ENCODE peak calls at places on chromosomes 12 and 14, in six cellular contexts. Y is hepatocyte, H is stomach, J is IMR-90, Z is fibroblast of mammary gland, S is left ventricle myocardium inferior. Q is an unnamed sample.

GRCh38 chr12:104448031-104448430 is 8.7 kb upstream of the CHST11 start:
- DNase-seq in Y (no peak), H (no peak), J (no peak), Z (no peak), S (no peak), Q (no peak)

GRCh38 chr12:120981407-120981921 is 3.1 kb downstream of the HNF1A start:
- DNase-seq in Y (peak; percentile 58), H (no peak), J (no peak), Z (no peak), S (no peak), Q (no peak)

GRCh38 chr12:66716522-66716921 is 37.6 kb upstream of the GRIP1 start:
- DNase-seq in Y (no peak), H (no peak), J (no peak), Z (no peak), S (no peak), Q (no peak)

GRCh38 chr12:126337556-126337955 is 1272.3 kb downstream of the AACS start:
- DNase-seq in Y (no peak), H (no peak), J (no peak), Z (peak; percentile 10), S (no peak), Q (no peak)

GRCh38 chr14:103512701-103513611 is 9.7 kb downstream of the CKB start:
- DNase-seq in Y (peak; percentile 13), H (peak; percentile 70), J (peak; percentile 80), Z (peak; percentile 80), S (peak; percentile 49), Q (peak; percentile 86)

GRCh38 chr12:111311011-111311410 is 57.9 kb downstream of the PHETA1 start:
- DNase-seq in Y (no peak), H (no peak), J (no peak), Z (no peak), S (no peak), Q (no peak)

GRCh38 chr14:94689985-94690400 is 77.8 kb downstream of the SERPINA3 start:
- DNase-seq in Y (no peak), H (no peak), J (no peak), Z (no peak), S (no peak), Q (no peak)

GRCh38 chr12:76637807-76638206 is 78.2 kb upstream of the OSBPL8 start:
- DNase-seq in Y (no peak), H (no peak), J (peak; percentile 76), Z (peak; percentile 67), S (no peak), Q (peak; percentile 73)

GRCh38 chr14:98935921-98936320 is 336.1 kb downstream of the BCL11B start:
- DNase-seq in Y (no peak), H (no peak), J (no peak), Z (no peak), S (no peak), Q (no peak)

GRCh38 chr12:52213541-52214420 is 19.3 kb upstream of the KRT7 start:
- DNase-seq in Y (peak; percentile 89), H (peak; percentile 84), J (peak; percentile 78), Z (peak; percentile 71), S (peak; percentile 70), Q (peak; percentile 75)

GRCh38 chr12:7103837-7104236 is 5.2 kb downstream of the C1RL start:
- DNase-seq in Y (no peak), H (no peak), J (no peak), Z (no peak), S (no peak), Q (no peak)

GRCh38 chr14:69543341-69544249 is 31.1 kb downstream of the CCDC177 start:
- DNase-seq in Y (peak; percentile 66), H (peak; percentile 46), J (peak; percentile 93), Z (peak; percentile 98), S (no peak), Q (peak; percentile 91)

GRCh38 chr14:99006271-99006670 is 265.7 kb downstream of the BCL11B start:
- DNase-seq in Y (no peak), H (no peak), J (no peak), Z (no peak), S (no peak), Q (no peak)

GRCh38 chr14:73491256-73491976 is 683 bp downstream of the RIOX1 start:
- DNase-seq in Y (peak; percentile 73), H (peak; percentile 71), J (peak; percentile 64), Z (peak; percentile 57), S (peak; percentile 55), Q (peak; percentile 59)

GRCh38 chr12:22256076-22256475 is 78.4 kb downstream of the ST8SIA1 start:
- DNase-seq in Y (peak; percentile 35), H (no peak), J (peak; percentile 28), Z (no peak), S (no peak), Q (no peak)

GRCh38 chr12:53056296-53056695 is 6.4 kb downstream of the TNS2 start:
- DNase-seq in Y (no peak), H (no peak), J (no peak), Z (no peak), S (no peak), Q (peak; percentile 31)

GRCh38 chr12:42284876-42285275 is 41.0 kb downstream of the ZCRB1 start:
- DNase-seq in Y (no peak), H (no peak), J (peak; percentile 34), Z (no peak), S (no peak), Q (no peak)

GRCh38 chr12:118541945-118542344 is 165.6 kb downstream of the SUDS3 start:
- DNase-seq in Y (no peak), H (no peak), J (no peak), Z (no peak), S (no peak), Q (no peak)

GRCh38 chr12:85076688-85077430 is 40.7 kb downstream of the LRRIQ1 start:
- DNase-seq in Y (peak; percentile 81), H (no peak), J (peak; percentile 92), Z (peak; percentile 81), S (no peak), Q (peak; percentile 88)

GRCh38 chr14:58942516-58942915 is 246.0 kb upstream of the DAAM1 start:
- DNase-seq in Y (peak; percentile 24), H (no peak), J (peak; percentile 31), Z (peak; percentile 8), S (no peak), Q (no peak)

GRCh38 chr12:107917912-107918800 is 143.7 kb downstream of the ASCL4 start:
- DNase-seq in Y (peak; percentile 74), H (no peak), J (peak; percentile 5), Z (peak; percentile 24), S (no peak), Q (peak; percentile 36)

GRCh38 chr12:107914460-107914977 is 140.0 kb downstream of the ASCL4 start:
- DNase-seq in Y (no peak), H (no peak), J (no peak), Z (no peak), S (no peak), Q (no peak)

GRCh38 chr12:107906719-107907118 is 132.2 kb downstream of the ASCL4 start:
- DNase-seq in Y (no peak), H (no peak), J (no peak), Z (no peak), S (no peak), Q (no peak)

GRCh38 chr12:107912421-107913004 is 138.0 kb downstream of the ASCL4 start:
- DNase-seq in Y (peak; percentile 34), H (peak; percentile 40), J (no peak), Z (peak; percentile 25), S (peak; percentile 22), Q (no peak)
- TF ChIP-seq CTCF in Y (peak; percentile 51), H (no peak), J (peak; percentile 23), Z (peak; percentile 45), S (peak; percentile 51), Q (peak; percentile 41)

DNA sequence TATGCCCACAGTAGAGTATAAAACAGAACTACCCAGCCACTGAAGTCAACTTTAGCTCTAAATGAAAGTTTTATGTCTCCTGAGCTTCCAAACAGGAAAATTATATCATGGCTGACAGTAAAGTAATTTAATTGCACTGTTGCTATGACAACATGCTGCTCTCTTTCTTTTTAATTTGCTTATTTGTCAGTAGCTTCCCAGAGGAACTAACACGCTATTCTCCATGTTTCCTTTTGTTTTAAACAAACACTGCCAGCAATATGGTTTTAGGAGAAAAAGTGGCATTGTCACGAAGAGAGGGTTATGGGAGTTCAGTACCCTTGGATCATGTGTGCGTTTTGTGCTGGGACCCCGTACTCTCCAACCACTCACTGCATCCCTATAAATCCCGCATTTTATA is 1.9 kb downstream of the FOXN3 start:
- DNase-seq in Y (no peak), H (no peak), J (no peak), Z (no peak), S (no peak), Q (no peak)
- H3K4me3 ChIP-seq in Y (peak overlapping the region; percentile 81), H (peak overlapping the region; percentile 92), J (peak overlapping the region; percentile 62), Z (peak overlapping the region; percentile 79), S (peak overlapping the region; percentile 93), Q (peak overlapping the region; percentile 87)

DNA sequence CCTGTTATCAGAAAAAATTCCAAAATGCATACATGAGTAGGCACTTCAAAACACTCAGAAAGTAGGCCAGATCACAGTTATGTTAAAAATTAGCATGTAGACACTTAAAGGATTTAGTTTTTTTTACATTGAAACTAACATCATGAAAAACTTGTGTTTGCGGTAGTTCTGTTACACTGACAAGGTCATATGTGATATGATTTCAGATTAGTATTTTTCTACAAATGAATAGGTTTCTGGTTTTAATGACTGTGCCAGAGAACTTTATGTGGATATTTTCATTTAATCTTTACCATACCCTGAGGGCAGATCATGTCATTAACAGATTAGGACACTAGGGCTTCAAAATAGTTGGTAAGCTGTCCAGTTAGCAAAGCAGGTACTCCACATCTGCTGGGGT is 20.7 kb downstream of the YARS2 start:
- DNase-seq in Y (no peak), H (no peak), J (no peak), Z (no peak), S (no peak), Q (no peak)
- TF ChIP-seq CTCF in Y (no peak), H (no peak), J (no peak), Z (no peak), S (no peak), Q (no peak)

DNA sequence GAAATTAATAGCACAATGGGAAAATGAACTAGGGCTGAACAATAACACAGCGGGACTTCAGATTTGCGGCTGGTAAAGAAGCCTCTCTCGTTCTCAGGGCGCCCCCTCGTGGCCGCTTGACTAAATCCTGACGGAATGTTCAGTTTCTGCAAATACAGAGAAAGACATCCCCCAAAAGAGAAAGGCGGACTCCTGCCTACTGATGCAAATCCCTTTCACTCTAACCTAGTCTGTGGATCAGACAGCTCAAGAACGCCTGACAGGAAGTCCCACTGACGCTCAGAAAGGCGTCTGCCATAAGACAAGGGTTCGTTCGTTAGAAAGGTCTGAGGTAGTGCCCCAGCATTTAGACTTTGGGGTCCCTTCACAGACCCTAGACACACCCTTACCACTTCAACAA is 2.5 kb downstream of the NUAK1 start:
- DNase-seq in Y (peak; percentile 94), H (peak; percentile 90), J (peak; percentile 83), Z (peak; percentile 72), S (peak; percentile 91), Q (peak; percentile 68)
- H3K4me3 ChIP-seq in Y (no peak overlapping the region), H (peak overlapping the region; percentile 72), J (peak overlapping the region; percentile 15), Z (no peak overlapping the region), S (peak overlapping the region; percentile 95), Q (peak overlapping the region; percentile 82)

DNA sequence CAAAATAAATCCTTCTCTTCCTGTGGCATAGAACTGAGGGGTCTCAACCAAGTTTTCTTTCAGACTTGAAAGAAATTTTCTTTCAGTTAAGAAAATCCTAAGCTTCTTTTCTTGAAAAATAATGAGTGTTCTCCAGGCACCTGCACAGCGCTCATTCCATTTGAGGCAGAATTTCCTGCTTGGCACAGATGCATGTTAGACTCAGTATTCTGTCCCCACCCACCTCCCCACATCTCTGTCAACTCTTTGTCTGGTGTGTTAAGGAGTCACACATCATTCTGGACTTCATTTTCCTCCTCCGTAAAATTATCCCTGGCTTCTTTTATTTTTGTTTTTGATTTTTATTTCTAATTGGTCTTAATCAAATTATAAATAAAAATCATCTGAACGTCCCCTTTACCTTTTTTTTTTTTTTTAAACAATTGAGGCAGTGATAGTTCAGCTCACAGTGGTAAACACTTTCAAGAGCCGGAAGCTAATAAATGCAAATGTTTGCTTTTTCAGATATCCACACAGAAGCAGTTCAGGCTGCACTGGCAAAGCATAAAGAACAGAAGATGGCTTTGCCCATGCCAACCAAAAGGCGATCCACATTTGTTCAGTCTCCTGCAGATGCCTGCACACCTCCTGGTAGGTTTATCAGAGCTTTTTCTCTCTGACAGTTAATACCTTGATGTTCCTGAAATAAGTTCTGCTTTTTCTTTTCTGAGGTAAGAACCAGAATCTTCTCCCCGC is 104.0 kb upstream of the ATF1 start:
- DNase-seq in Y (no peak), H (no peak), J (no peak), Z (no peak), S (no peak), Q (no peak)
- TF ChIP-seq CTCF in Y (no peak), H (no peak), J (no peak), Z (no peak), S (no peak), Q (no peak)

Q was measured in foreskin fibroblast.